ENCODE peak calls at places on chromosome 4, in four cellular contexts. T is nephron progenitor cell, Y is NCI-H1048, H is Kasumi-1. D is an unnamed sample.

GRCh38 chr4:144514736-144515135 is 131.2 kb upstream of the HHIP start:
- DNase-seq in Y (no peak), T (no peak), H (no peak), D (no peak)

GRCh38 chr4:27684501-27685077 is 823.9 kb downstream of the STIM2 start:
- DNase-seq in Y (no peak), H (peak; percentile 73), T (peak; percentile 64), D (no peak)

GRCh38 chr4:4549534-4549933 is 7.7 kb upstream of the STX18 start:
- DNase-seq in Y (no peak), T (no peak), H (no peak), D (no peak)

GRCh38 chr4:111988514-111988913 is 156.7 kb upstream of the FAM241A start:
- DNase-seq in T (no peak), Y (no peak), H (no peak), D (no peak)

GRCh38 chr4:54513231-54513630 is 144.5 kb upstream of the KIT start:
- DNase-seq in Y (no peak), H (no peak), T (no peak), D (no peak)

GRCh38 chr4:133741766-133742165 is 459.8 kb downstream of the PABPC4L start:
- DNase-seq in Y (no peak), T (no peak), H (no peak), D (no peak)

GRCh38 chr4:179867300-179867878 is 2375.8 kb upstream of the TENM3 start:
- DNase-seq in Y (peak; percentile 4), T (peak; percentile 78), H (peak; percentile 90), D (peak; percentile 45)

GRCh38 chr4:9762823-9763475 is 18.5 kb upstream of the DRD5 start:
- DNase-seq in T (peak; percentile 52), Y (peak; percentile 17), H (peak; percentile 82), D (no peak)

GRCh38 chr4:161419822-161420221 is 744.0 kb downstream of the FSTL5 start:
- DNase-seq in H (peak; percentile 93), Y (no peak), T (no peak), D (no peak)

GRCh38 chr4:8775121-8775520 is 96.5 kb downstream of the HMX1 start:
- DNase-seq in Y (no peak), H (no peak), T (no peak), D (no peak)

GRCh38 chr4:26020896-26021295 is 106.9 kb downstream of the SMIM20 start:
- DNase-seq in H (no peak), T (no peak), Y (no peak), D (no peak)

GRCh38 chr4:104449537-104449936 is 45.2 kb downstream of the CXXC4 start:
- DNase-seq in Y (no peak), H (no peak), T (no peak), D (no peak)

GRCh38 chr4:177339794-177340374 is 30.2 kb downstream of the NEIL3 start:
- DNase-seq in T (no peak), Y (no peak), H (peak; percentile 87), D (no peak)

GRCh38 chr4:165588534-165589310 is 209.9 kb downstream of the CPE start:
- DNase-seq in H (no peak), T (no peak), Y (no peak), D (no peak)

GRCh38 chr4:149120331-149121014 is 678.3 kb upstream of the NR3C2 start:
- DNase-seq in T (no peak), H (no peak), Y (no peak), D (no peak)

GRCh38 chr4:151485541-151486131 is 76.7 kb downstream of the FHIP1A start:
- DNase-seq in T (no peak), Y (no peak), H (no peak), D (no peak)

GRCh38 chr4:142191901-142192300 is 555.5 kb downstream of the IL15 start:
- DNase-seq in H (no peak), T (no peak), Y (no peak), D (no peak)

GRCh38 chr4:168621806-168622589 is 125.1 kb downstream of the PALLD start:
- DNase-seq in Y (no peak), T (no peak), H (no peak), D (no peak)

GRCh38 chr4:73442275-73442674 is 6.3 kb downstream of the AFP start:
- DNase-seq in T (no peak), H (no peak), Y (no peak), D (no peak)

GRCh38 chr4:110681381-110681780 is 58.5 kb upstream of the PITX2 start:
- DNase-seq in T (no peak), Y (no peak), H (peak; percentile 12), D (peak; percentile 55)

GRCh38 chr4:8504279-8505007 is 63.9 kb downstream of the TRMT44 start:
- DNase-seq in H (no peak), Y (no peak), T (no peak), D (no peak)

GRCh38 chr4:39716356-39716755 is 18.4 kb downstream of the UBE2K start:
- DNase-seq in Y (no peak), H (no peak), T (no peak), D (no peak)

GRCh38 chr4:1746919-1747602 is 25.7 kb downstream of the TACC3 start:
- DNase-seq in T (no peak), Y (no peak), H (no peak), D (no peak)

GRCh38 chr4:74016068-74016467 is 17.6 kb upstream of the CXCL5 start:
- DNase-seq in Y (no peak), T (no peak), H (peak; percentile 24), D (no peak)

GRCh38 chr4:164350086-164350485 is 403.8 kb upstream of the SMIM31 start:
- DNase-seq in Y (no peak), T (no peak), H (no peak), D (no peak)

GRCh38 chr4:72468904-72469502 is 100.0 kb downstream of the ADAMTS3 start:
- DNase-seq in H (peak; percentile 35), T (no peak), Y (no peak), D (peak; percentile 12)

GRCh38 chr4:161486454-161486853 is 677.3 kb downstream of the FSTL5 start:
- DNase-seq in H (peak; percentile 54), Y (no peak), T (no peak), D (peak; percentile 50)

GRCh38 chr4:93319011-93319410 is 509.5 kb upstream of the ATOH1 start:
- DNase-seq in Y (no peak), T (no peak), H (no peak), D (no peak)

GRCh38 chr4:2700031-2700430 is 56.1 kb downstream of the TNIP2 start:
- DNase-seq in T (no peak), H (no peak), Y (no peak), D (no peak)

GRCh38 chr4:83677656-83678055 is 141.7 kb downstream of the GPAT3 start:
- DNase-seq in T (no peak), H (no peak), Y (no peak), D (no peak)

GRCh38 chr4:98778206-98778605 is 119.8 kb upstream of the TSPAN5 start:
- DNase-seq in H (no peak), Y (no peak), T (no peak), D (no peak)

GRCh38 chr4:34289489-34289888 is 1954.8 kb downstream of the ARAP2 start:
- DNase-seq in T (no peak), H (no peak), Y (no peak), D (no peak)

GRCh38 chr4:172996571-172997216 is 171.9 kb upstream of the GALNT7 start:
- DNase-seq in H (no peak), Y (no peak), T (no peak), D (no peak)

D was measured in SK-N-MC.